ENCODE peak calls at places on chromosomes 12 and 14, in six cellular contexts. One of them, this sample, is unnamed.

GRCh38 chr12:6229823-6230222 is 29.6 kb downstream of the CD9 start:
- DNase-seq in suprapubic skin: peak; percentile 87
- DNase-seq in kidney: peak; percentile 86
- DNase-seq in CD4-positive, CD25-positive, alpha-beta regulatory T cell: no peak
- DNase-seq in dorsolateral prefrontal cortex: peak; percentile 71
- DNase-seq in AG04450: peak; percentile 90
- DNase-seq in this sample: no peak

GRCh38 chr14:92847220-92848148 is 53.4 kb downstream of the GOLGA5 start:
- DNase-seq in suprapubic skin: no peak
- DNase-seq in kidney: no peak
- DNase-seq in CD4-positive, CD25-positive, alpha-beta regulatory T cell: peak; percentile 42
- DNase-seq in dorsolateral prefrontal cortex: no peak
- DNase-seq in AG04450: no peak
- DNase-seq in this sample: peak; percentile 67

GRCh38 chr12:29750131-29750927 is 33.4 kb downstream of the TMTC1 start:
- DNase-seq in suprapubic skin: no peak
- DNase-seq in kidney: no peak
- DNase-seq in CD4-positive, CD25-positive, alpha-beta regulatory T cell: no peak
- DNase-seq in dorsolateral prefrontal cortex: no peak
- DNase-seq in AG04450: no peak
- DNase-seq in this sample: no peak

GRCh38 chr12:12992418-12993175 is 7.5 kb downstream of the HEBP1 start:
- DNase-seq in suprapubic skin: no peak
- DNase-seq in kidney: peak; percentile 80
- DNase-seq in CD4-positive, CD25-positive, alpha-beta regulatory T cell: no peak
- DNase-seq in dorsolateral prefrontal cortex: no peak
- DNase-seq in AG04450: peak; percentile 93
- DNase-seq in this sample: no peak

GRCh38 chr12:92926549-92926948 is 2.5 kb downstream of the EEA1 start:
- DNase-seq in suprapubic skin: no peak
- DNase-seq in kidney: no peak
- DNase-seq in CD4-positive, CD25-positive, alpha-beta regulatory T cell: no peak
- DNase-seq in dorsolateral prefrontal cortex: no peak
- DNase-seq in AG04450: no peak
- DNase-seq in this sample: no peak

GRCh38 chr12:80041691-80042090 is 57.6 kb upstream of the OTOGL start:
- DNase-seq in suprapubic skin: no peak
- DNase-seq in kidney: no peak
- DNase-seq in CD4-positive, CD25-positive, alpha-beta regulatory T cell: no peak
- DNase-seq in dorsolateral prefrontal cortex: no peak
- DNase-seq in AG04450: no peak
- DNase-seq in this sample: no peak

GRCh38 chr12:104357431-104357952 is 54.0 kb downstream of the EID3 start:
- DNase-seq in suprapubic skin: no peak
- DNase-seq in kidney: no peak
- DNase-seq in CD4-positive, CD25-positive, alpha-beta regulatory T cell: no peak
- DNase-seq in dorsolateral prefrontal cortex: no peak
- DNase-seq in AG04450: no peak
- DNase-seq in this sample: no peak

GRCh38 chr12:2586159-2587035 is 208.4 kb upstream of the FKBP4 start:
- DNase-seq in suprapubic skin: peak; percentile 10
- DNase-seq in kidney: no peak
- DNase-seq in CD4-positive, CD25-positive, alpha-beta regulatory T cell: no peak
- DNase-seq in dorsolateral prefrontal cortex: no peak
- DNase-seq in AG04450: no peak
- DNase-seq in this sample: no peak

GRCh38 chr12:3614806-3615466 is 123.9 kb downstream of the PRMT8 start:
- DNase-seq in suprapubic skin: no peak
- DNase-seq in kidney: no peak
- DNase-seq in CD4-positive, CD25-positive, alpha-beta regulatory T cell: no peak
- DNase-seq in dorsolateral prefrontal cortex: no peak
- DNase-seq in AG04450: no peak
- DNase-seq in this sample: no peak

GRCh38 chr12:7642876-7643309 is 22.8 kb downstream of the APOBEC1 start:
- DNase-seq in suprapubic skin: no peak
- DNase-seq in kidney: no peak
- DNase-seq in CD4-positive, CD25-positive, alpha-beta regulatory T cell: peak; percentile 59
- DNase-seq in dorsolateral prefrontal cortex: no peak
- DNase-seq in AG04450: no peak
- DNase-seq in this sample: peak; percentile 35

GRCh38 chr14:102066041-102066451 is 20.8 kb downstream of the HSP90AA1 start:
- DNase-seq in suprapubic skin: no peak
- DNase-seq in kidney: peak; percentile 64
- DNase-seq in CD4-positive, CD25-positive, alpha-beta regulatory T cell: no peak
- DNase-seq in dorsolateral prefrontal cortex: no peak
- DNase-seq in AG04450: no peak
- DNase-seq in this sample: no peak

GRCh38 chr14:82438416-82438815 is 904.8 kb upstream of the SEL1L start:
- DNase-seq in suprapubic skin: no peak
- DNase-seq in kidney: no peak
- DNase-seq in CD4-positive, CD25-positive, alpha-beta regulatory T cell: no peak
- DNase-seq in dorsolateral prefrontal cortex: no peak
- DNase-seq in AG04450: no peak
- DNase-seq in this sample: no peak

GRCh38 chr14:31829256-31829923 is 247.7 kb upstream of the ARHGAP5 start:
- DNase-seq in suprapubic skin: no peak
- DNase-seq in kidney: no peak
- DNase-seq in CD4-positive, CD25-positive, alpha-beta regulatory T cell: no peak
- DNase-seq in dorsolateral prefrontal cortex: no peak
- DNase-seq in AG04450: peak; percentile 76
- DNase-seq in this sample: no peak

GRCh38 chr12:130576286-130576933 is 139.7 kb downstream of the RIMBP2 start:
- DNase-seq in suprapubic skin: no peak
- DNase-seq in kidney: no peak
- DNase-seq in CD4-positive, CD25-positive, alpha-beta regulatory T cell: no peak
- DNase-seq in dorsolateral prefrontal cortex: no peak
- DNase-seq in AG04450: no peak
- DNase-seq in this sample: no peak

GRCh38 chr12:40986031-40986430 is 202.1 kb upstream of the PDZRN4 start:
- DNase-seq in suprapubic skin: no peak
- DNase-seq in kidney: no peak
- DNase-seq in CD4-positive, CD25-positive, alpha-beta regulatory T cell: no peak
- DNase-seq in dorsolateral prefrontal cortex: no peak
- DNase-seq in AG04450: no peak
- DNase-seq in this sample: no peak

GRCh38 chr12:112275836-112276235 is 106.4 kb downstream of the HECTD4 start:
- DNase-seq in suprapubic skin: no peak
- DNase-seq in kidney: no peak
- DNase-seq in CD4-positive, CD25-positive, alpha-beta regulatory T cell: no peak
- DNase-seq in dorsolateral prefrontal cortex: no peak
- DNase-seq in AG04450: no peak
- DNase-seq in this sample: no peak

GRCh38 chr14:49194067-49194466 is 392.1 kb downstream of the RPS29 start:
- DNase-seq in suprapubic skin: peak; percentile 61
- DNase-seq in kidney: no peak
- DNase-seq in CD4-positive, CD25-positive, alpha-beta regulatory T cell: no peak
- DNase-seq in dorsolateral prefrontal cortex: peak; percentile 48
- DNase-seq in AG04450: no peak
- DNase-seq in this sample: no peak

GRCh38 chr12:77625441-77625840 is 205.3 kb upstream of the NAV3 start:
- DNase-seq in suprapubic skin: no peak
- DNase-seq in kidney: no peak
- DNase-seq in CD4-positive, CD25-positive, alpha-beta regulatory T cell: no peak
- DNase-seq in dorsolateral prefrontal cortex: no peak
- DNase-seq in AG04450: peak; percentile 62
- DNase-seq in this sample: no peak

GRCh38 chr12:114285554-114285953 is 120.4 kb downstream of the TBX5 start:
- DNase-seq in suprapubic skin: no peak
- DNase-seq in kidney: no peak
- DNase-seq in CD4-positive, CD25-positive, alpha-beta regulatory T cell: no peak
- DNase-seq in dorsolateral prefrontal cortex: no peak
- DNase-seq in AG04450: no peak
- DNase-seq in this sample: no peak

GRCh38 chr12:124433906-124434305 is 133.5 kb downstream of the NCOR2 start:
- DNase-seq in suprapubic skin: no peak
- DNase-seq in kidney: no peak
- DNase-seq in CD4-positive, CD25-positive, alpha-beta regulatory T cell: no peak
- DNase-seq in dorsolateral prefrontal cortex: no peak
- DNase-seq in AG04450: no peak
- DNase-seq in this sample: no peak

GRCh38 chr12:107513636-107514400 is 171.8 kb upstream of the PWP1 start:
- DNase-seq in suprapubic skin: no peak
- DNase-seq in kidney: no peak
- DNase-seq in CD4-positive, CD25-positive, alpha-beta regulatory T cell: no peak
- DNase-seq in dorsolateral prefrontal cortex: no peak
- DNase-seq in AG04450: no peak
- DNase-seq in this sample: no peak

GRCh38 chr12:51949342-51950030 is 2.0 kb upstream of the ACVR1B start:
- DNase-seq in suprapubic skin: no peak
- DNase-seq in kidney: no peak
- DNase-seq in CD4-positive, CD25-positive, alpha-beta regulatory T cell: no peak
- DNase-seq in dorsolateral prefrontal cortex: no peak
- DNase-seq in AG04450: no peak
- DNase-seq in this sample: no peak

GRCh38 chr12:56722832-56723231 is 2.3 kb downstream of the NACA start:
- DNase-seq in suprapubic skin: no peak
- DNase-seq in kidney: no peak
- DNase-seq in CD4-positive, CD25-positive, alpha-beta regulatory T cell: no peak
- DNase-seq in dorsolateral prefrontal cortex: no peak
- DNase-seq in AG04450: no peak
- DNase-seq in this sample: no peak
- H3K4me3 ChIP-seq in suprapubic skin: peak overlapping the region; percentile 82
- H3K4me3 ChIP-seq in kidney: peak overlapping the region; percentile 99
- H3K4me3 ChIP-seq in CD4-positive, CD25-positive, alpha-beta regulatory T cell: peak overlapping the region; percentile 98
- H3K4me3 ChIP-seq in dorsolateral prefrontal cortex: peak overlapping the region; percentile 75
- H3K4me3 ChIP-seq in AG04450: peak overlapping the region; percentile 99
- H3K4me3 ChIP-seq in this sample: peak overlapping the region; percentile 71

GRCh38 chr14:24681056-24681455 is 47.1 kb upstream of the GZMB start:
- DNase-seq in suprapubic skin: no peak
- DNase-seq in kidney: no peak
- DNase-seq in CD4-positive, CD25-positive, alpha-beta regulatory T cell: no peak
- DNase-seq in dorsolateral prefrontal cortex: no peak
- DNase-seq in AG04450: no peak
- DNase-seq in this sample: no peak

GRCh38 chr14:24679248-24680085 is 45.5 kb upstream of the GZMB start:
- DNase-seq in suprapubic skin: no peak
- DNase-seq in kidney: no peak
- DNase-seq in CD4-positive, CD25-positive, alpha-beta regulatory T cell: no peak
- DNase-seq in dorsolateral prefrontal cortex: no peak
- DNase-seq in AG04450: no peak
- DNase-seq in this sample: peak; percentile 65

GRCh38 chr14:24680516-24680915 is 46.5 kb upstream of the GZMB start:
- DNase-seq in suprapubic skin: no peak
- DNase-seq in kidney: no peak
- DNase-seq in CD4-positive, CD25-positive, alpha-beta regulatory T cell: no peak
- DNase-seq in dorsolateral prefrontal cortex: no peak
- DNase-seq in AG04450: no peak
- DNase-seq in this sample: no peak

GRCh38 chr14:24677956-24678355 is 44.0 kb upstream of the GZMB start:
- DNase-seq in suprapubic skin: no peak
- DNase-seq in kidney: no peak
- DNase-seq in CD4-positive, CD25-positive, alpha-beta regulatory T cell: no peak
- DNase-seq in dorsolateral prefrontal cortex: no peak
- DNase-seq in AG04450: no peak
- DNase-seq in this sample: no peak

DNA sequence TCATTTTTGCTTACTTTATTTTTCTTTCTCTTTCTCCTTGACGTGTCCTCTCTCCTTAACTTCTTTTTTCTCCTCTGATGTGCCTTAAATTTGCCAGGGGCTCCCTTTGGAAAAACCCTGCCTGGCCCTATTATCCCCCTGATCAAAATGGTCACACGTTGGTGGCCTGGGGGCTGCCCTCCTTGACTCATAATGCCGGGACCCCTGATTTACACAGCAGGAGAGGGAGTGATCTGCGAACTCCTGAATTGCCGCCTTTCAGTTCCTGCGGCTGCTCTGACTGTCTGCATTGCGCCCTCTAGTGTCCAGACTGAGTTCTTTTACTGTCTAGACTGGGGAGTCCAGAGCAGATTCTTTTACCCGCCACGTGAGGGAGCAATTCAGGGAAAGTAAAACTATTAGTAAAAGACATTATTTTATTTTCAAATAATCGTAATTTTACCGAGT is 44.8 kb upstream of the GZMB start:
- DNase-seq in suprapubic skin: peak; percentile 66
- DNase-seq in kidney: no peak
- DNase-seq in CD4-positive, CD25-positive, alpha-beta regulatory T cell: peak; percentile 91
- DNase-seq in dorsolateral prefrontal cortex: peak; percentile 40
- DNase-seq in AG04450: peak; percentile 69
- DNase-seq in this sample: peak; percentile 95
- H3K4me3 ChIP-seq in suprapubic skin: peak overlapping the region; percentile 33
- H3K4me3 ChIP-seq in kidney: no peak overlapping the region
- H3K4me3 ChIP-seq in CD4-positive, CD25-positive, alpha-beta regulatory T cell: peak overlapping the region; percentile 18
- H3K4me3 ChIP-seq in dorsolateral prefrontal cortex: peak overlapping the region; percentile 48
- H3K4me3 ChIP-seq in AG04450: peak overlapping the region; percentile 31
- H3K4me3 ChIP-seq in this sample: peak overlapping the region; percentile 16

DNA sequence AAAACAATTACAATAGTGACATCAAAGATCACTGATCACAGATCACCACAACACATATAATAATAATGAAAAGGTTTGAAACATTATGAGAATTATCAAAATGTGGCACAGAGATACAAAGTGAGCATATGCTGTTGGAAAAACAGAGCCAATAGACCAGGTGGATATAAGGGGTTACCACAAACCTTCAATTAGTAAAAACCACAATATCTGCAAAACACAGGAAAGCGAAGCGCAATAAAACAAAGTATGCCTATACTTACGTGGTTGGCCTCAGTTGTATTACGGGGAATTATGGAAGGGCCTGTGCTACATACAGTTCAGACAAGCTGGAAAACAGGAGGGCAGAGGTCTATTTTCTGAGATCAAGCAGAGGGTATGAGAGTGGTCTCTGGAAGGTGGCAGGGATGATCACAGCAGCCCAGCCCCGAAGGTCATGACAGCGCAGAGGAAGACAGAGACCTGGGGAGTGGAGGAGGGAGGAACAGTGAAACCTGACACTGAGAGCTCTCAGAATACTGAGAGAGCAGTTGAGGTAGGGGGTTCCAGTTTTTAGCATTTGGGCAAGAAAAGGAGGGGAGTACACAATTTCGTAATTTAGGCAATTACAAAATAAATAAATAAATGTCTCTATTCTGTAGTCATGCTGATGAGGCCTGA is 41.3 kb downstream of the IFNG start:
- DNase-seq in suprapubic skin: no peak
- DNase-seq in kidney: no peak
- DNase-seq in CD4-positive, CD25-positive, alpha-beta regulatory T cell: peak; percentile 39
- DNase-seq in dorsolateral prefrontal cortex: no peak
- DNase-seq in AG04450: no peak
- DNase-seq in this sample: peak; percentile 82
- H3K4me3 ChIP-seq in suprapubic skin: no peak overlapping the region
- H3K4me3 ChIP-seq in kidney: no peak overlapping the region
- H3K4me3 ChIP-seq in CD4-positive, CD25-positive, alpha-beta regulatory T cell: peak overlapping the region; percentile 87
- H3K4me3 ChIP-seq in dorsolateral prefrontal cortex: no peak overlapping the region
- H3K4me3 ChIP-seq in AG04450: no peak overlapping the region
- H3K4me3 ChIP-seq in this sample: peak overlapping the region; percentile 13

DNA sequence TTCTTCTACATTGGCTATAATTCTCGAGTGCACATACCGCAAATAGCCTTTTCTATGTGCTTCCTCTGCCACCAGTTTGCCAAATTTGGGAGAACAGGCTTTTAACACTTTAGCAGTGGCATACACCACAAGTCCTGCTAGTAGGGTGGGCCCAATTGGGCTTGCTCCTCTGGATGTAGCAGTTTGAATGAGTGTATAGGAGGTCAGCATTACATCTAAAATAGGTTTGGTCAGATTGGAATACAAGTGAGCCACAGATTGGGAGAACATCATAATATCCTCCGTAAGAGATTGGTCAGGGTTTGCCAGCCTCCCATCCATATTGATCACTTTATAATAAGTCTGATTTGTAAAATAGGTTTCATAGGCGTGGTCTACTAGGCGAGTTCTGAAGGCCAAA is 902 bp downstream of the ABCD2 start:
- DNase-seq in suprapubic skin: no peak
- DNase-seq in kidney: no peak
- DNase-seq in CD4-positive, CD25-positive, alpha-beta regulatory T cell: no peak
- DNase-seq in dorsolateral prefrontal cortex: no peak
- DNase-seq in AG04450: no peak
- DNase-seq in this sample: no peak
- H3K4me3 ChIP-seq in suprapubic skin: no peak overlapping the region
- H3K4me3 ChIP-seq in kidney: peak overlapping the region; percentile 68
- H3K4me3 ChIP-seq in CD4-positive, CD25-positive, alpha-beta regulatory T cell: peak overlapping the region; percentile 99
- H3K4me3 ChIP-seq in dorsolateral prefrontal cortex: peak overlapping the region; percentile 70
- H3K4me3 ChIP-seq in AG04450: no peak overlapping the region
- H3K4me3 ChIP-seq in this sample: no peak overlapping the region

This sample was measured in Jurkat, Clone E6-1.